ENCODE peak calls at places on chromosomes 2 and 18, in eight cellular contexts. One of them, this sample, is unnamed. For H3K4me1, the result is how much of the 10 kb centered on the place peaks cover.

GRCh38 chr2:46339200-46339599 is 42.0 kb downstream of the EPAS1 start:
- DNase-seq in tibial artery: no peak
- DNase-seq in left lung: no peak
- DNase-seq in DND-41: no peak
- DNase-seq in adipocyte: no peak
- DNase-seq in heart right ventricle: no peak
- DNase-seq in cardiac muscle cell: no peak
- DNase-seq in ovary: no peak
- DNase-seq in this sample: no peak

GRCh38 chr2:226185613-226186211 is 613.9 kb downstream of the IRS1 start:
- DNase-seq in tibial artery: no peak
- DNase-seq in left lung: no peak
- DNase-seq in DND-41: no peak
- DNase-seq in adipocyte: peak
- DNase-seq in heart right ventricle: no peak
- DNase-seq in cardiac muscle cell: no peak
- DNase-seq in ovary: no peak
- DNase-seq in this sample: no peak

GRCh38 chr2:152298754-152299153 is 36.2 kb upstream of the FMNL2 start:
- DNase-seq in tibial artery: no peak
- DNase-seq in left lung: no peak
- DNase-seq in DND-41: no peak
- DNase-seq in adipocyte: peak
- DNase-seq in heart right ventricle: no peak
- DNase-seq in cardiac muscle cell: no peak
- DNase-seq in ovary: no peak
- DNase-seq in this sample: no peak

GRCh38 chr2:200761168-200761715 is 50.5 kb upstream of the BZW1 start:
- DNase-seq in tibial artery: no peak
- DNase-seq in left lung: no peak
- DNase-seq in DND-41: no peak
- DNase-seq in adipocyte: no peak
- DNase-seq in heart right ventricle: no peak
- DNase-seq in cardiac muscle cell: no peak
- DNase-seq in ovary: no peak
- DNase-seq in this sample: no peak

GRCh38 chr2:120394764-120395163 is 48.8 kb downstream of the INHBB start:
- DNase-seq in tibial artery: no peak
- DNase-seq in left lung: no peak
- DNase-seq in DND-41: no peak
- DNase-seq in adipocyte: no peak
- DNase-seq in heart right ventricle: no peak
- DNase-seq in cardiac muscle cell: no peak
- DNase-seq in ovary: no peak
- DNase-seq in this sample: no peak

GRCh38 chr2:19863303-19864041 is 38.3 kb downstream of the TTC32 start:
- DNase-seq in tibial artery: peak
- DNase-seq in left lung: peak
- DNase-seq in DND-41: peak
- DNase-seq in adipocyte: peak
- DNase-seq in heart right ventricle: peak
- DNase-seq in cardiac muscle cell: peak
- DNase-seq in ovary: peak
- DNase-seq in this sample: peak

GRCh38 chr2:196059491-196059960 is 9.1 kb downstream of the DNAH7 start:
- DNase-seq in tibial artery: no peak
- DNase-seq in left lung: no peak
- DNase-seq in DND-41: no peak
- DNase-seq in adipocyte: peak
- DNase-seq in heart right ventricle: no peak
- DNase-seq in cardiac muscle cell: no peak
- DNase-seq in ovary: no peak
- DNase-seq in this sample: no peak

GRCh38 chr2:73995810-73996209 is 11.1 kb downstream of the TET3 start:
- DNase-seq in tibial artery: no peak
- DNase-seq in left lung: no peak
- DNase-seq in DND-41: no peak
- DNase-seq in adipocyte: no peak
- DNase-seq in heart right ventricle: no peak
- DNase-seq in cardiac muscle cell: no peak
- DNase-seq in ovary: no peak
- DNase-seq in this sample: no peak

GRCh38 chr18:10085405-10085804 is 171.6 kb downstream of the VAPA start:
- DNase-seq in tibial artery: no peak
- DNase-seq in left lung: no peak
- DNase-seq in DND-41: no peak
- DNase-seq in adipocyte: peak
- DNase-seq in heart right ventricle: no peak
- DNase-seq in cardiac muscle cell: no peak
- DNase-seq in ovary: no peak
- DNase-seq in this sample: no peak

GRCh38 chr2:140947236-140947635 is 1183.6 kb downstream of the LRP1B start:
- DNase-seq in tibial artery: no peak
- DNase-seq in left lung: no peak
- DNase-seq in DND-41: no peak
- DNase-seq in adipocyte: no peak
- DNase-seq in heart right ventricle: no peak
- DNase-seq in cardiac muscle cell: no peak
- DNase-seq in ovary: no peak
- DNase-seq in this sample: no peak

GRCh38 chr2:146734042-146734715 is 1110.7 kb upstream of the ACVR2A start:
- DNase-seq in tibial artery: no peak
- DNase-seq in left lung: no peak
- DNase-seq in DND-41: peak
- DNase-seq in adipocyte: peak
- DNase-seq in heart right ventricle: no peak
- DNase-seq in cardiac muscle cell: peak
- DNase-seq in ovary: no peak
- DNase-seq in this sample: no peak

GRCh38 chr2:101341421-101341820 is 32.9 kb upstream of the RNF149 start:
- DNase-seq in tibial artery: no peak
- DNase-seq in left lung: peak
- DNase-seq in DND-41: peak
- DNase-seq in adipocyte: no peak
- DNase-seq in heart right ventricle: no peak
- DNase-seq in cardiac muscle cell: no peak
- DNase-seq in ovary: no peak
- DNase-seq in this sample: no peak

GRCh38 chr2:184504252-184504651 is 94.1 kb upstream of the ZNF804A start:
- DNase-seq in tibial artery: no peak
- DNase-seq in left lung: no peak
- DNase-seq in DND-41: no peak
- DNase-seq in adipocyte: no peak
- DNase-seq in heart right ventricle: no peak
- DNase-seq in cardiac muscle cell: no peak
- DNase-seq in ovary: no peak
- DNase-seq in this sample: no peak

GRCh38 chr2:226079186-226079585 is 679.7 kb downstream of the NYAP2 start:
- DNase-seq in tibial artery: no peak
- DNase-seq in left lung: no peak
- DNase-seq in DND-41: no peak
- DNase-seq in adipocyte: no peak
- DNase-seq in heart right ventricle: no peak
- DNase-seq in cardiac muscle cell: no peak
- DNase-seq in ovary: no peak
- DNase-seq in this sample: no peak

GRCh38 chr2:46252891-46253659 is 44.1 kb upstream of the EPAS1 start:
- DNase-seq in tibial artery: no peak
- DNase-seq in left lung: no peak
- DNase-seq in DND-41: no peak
- DNase-seq in adipocyte: peak
- DNase-seq in heart right ventricle: peak
- DNase-seq in cardiac muscle cell: peak
- DNase-seq in ovary: no peak
- DNase-seq in this sample: no peak

DNA sequence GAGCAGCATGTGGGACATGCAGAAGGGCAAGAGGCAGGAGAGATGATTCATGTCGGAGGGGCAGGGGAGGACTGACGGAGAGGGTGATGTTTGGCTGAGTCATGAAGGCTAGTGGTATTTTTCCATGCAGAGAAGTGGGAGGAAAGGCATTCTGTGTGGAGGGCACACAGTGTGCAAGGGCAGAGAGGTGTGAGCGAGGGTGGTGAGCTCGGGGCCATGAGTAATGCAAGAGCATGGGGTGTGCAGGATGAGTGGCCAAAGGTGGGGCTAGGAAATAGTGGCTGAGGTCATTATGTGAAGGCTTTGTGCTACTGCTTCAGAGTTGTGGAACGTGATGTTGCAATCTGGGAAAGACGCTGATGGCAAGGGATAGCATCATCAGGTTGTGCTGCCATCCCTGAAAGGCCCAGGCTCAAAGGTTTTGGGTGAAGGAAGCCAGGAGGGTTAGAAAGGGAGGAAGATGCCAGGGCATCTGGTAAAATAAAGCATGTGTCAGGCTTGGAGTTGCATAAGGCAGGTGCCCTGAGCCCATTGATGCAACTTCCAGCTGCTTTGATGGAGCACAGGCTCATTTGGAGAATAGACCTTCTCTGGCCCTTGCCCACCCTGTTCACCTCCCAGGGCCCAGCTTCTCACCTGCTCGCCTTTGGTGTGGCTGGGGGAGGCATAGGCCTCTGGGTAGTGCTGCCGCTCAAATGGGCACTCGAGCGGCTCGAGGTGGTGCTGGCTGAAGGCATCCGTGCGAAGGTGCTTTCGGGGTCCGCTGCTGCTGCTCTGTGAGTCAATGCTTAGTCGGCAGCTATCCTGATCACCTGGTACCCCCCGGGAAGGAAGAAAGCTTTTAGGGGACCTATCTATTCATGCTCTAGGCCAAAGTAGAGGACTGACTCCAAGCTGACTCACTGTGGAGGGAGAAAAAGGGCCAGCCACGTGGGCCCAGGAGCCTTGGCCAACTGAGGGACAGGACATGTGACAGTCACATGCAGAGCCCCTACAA is 37.5 kb downstream of the PAX8 start:
- DNase-seq in tibial artery: peak
- DNase-seq in left lung: no peak
- DNase-seq in DND-41: no peak
- DNase-seq in adipocyte: peak
- DNase-seq in heart right ventricle: no peak
- DNase-seq in cardiac muscle cell: no peak
- DNase-seq in ovary: no peak
- DNase-seq in this sample: no peak
- H3K4me1 ChIP-seq in tibial artery: under half
- H3K4me1 ChIP-seq in left lung: under half
- H3K4me1 ChIP-seq in DND-41: under half
- H3K4me1 ChIP-seq in adipocyte: under half
- H3K4me1 ChIP-seq in heart right ventricle: under half
- H3K4me1 ChIP-seq in cardiac muscle cell: under half
- H3K4me1 ChIP-seq in ovary: under half
- H3K4me1 ChIP-seq in this sample: under half

GRCh38 chr2:175734679-175735078 is 267.4 kb downstream of the LNPK start:
- DNase-seq in tibial artery: no peak
- DNase-seq in left lung: no peak
- DNase-seq in DND-41: no peak
- DNase-seq in adipocyte: no peak
- DNase-seq in heart right ventricle: no peak
- DNase-seq in cardiac muscle cell: no peak
- DNase-seq in ovary: no peak
- DNase-seq in this sample: no peak

GRCh38 chr2:175729049-175729706 is 272.9 kb downstream of the LNPK start:
- DNase-seq in tibial artery: no peak
- DNase-seq in left lung: no peak
- DNase-seq in DND-41: no peak
- DNase-seq in adipocyte: no peak
- DNase-seq in heart right ventricle: no peak
- DNase-seq in cardiac muscle cell: no peak
- DNase-seq in ovary: no peak
- DNase-seq in this sample: no peak

GRCh38 chr2:175732523-175732922 is 269.5 kb downstream of the LNPK start:
- DNase-seq in tibial artery: no peak
- DNase-seq in left lung: no peak
- DNase-seq in DND-41: no peak
- DNase-seq in adipocyte: no peak
- DNase-seq in heart right ventricle: no peak
- DNase-seq in cardiac muscle cell: no peak
- DNase-seq in ovary: no peak
- DNase-seq in this sample: no peak

GRCh38 chr2:175726213-175726612 is 275.9 kb downstream of the LNPK start:
- DNase-seq in tibial artery: no peak
- DNase-seq in left lung: no peak
- DNase-seq in DND-41: no peak
- DNase-seq in adipocyte: peak
- DNase-seq in heart right ventricle: no peak
- DNase-seq in cardiac muscle cell: no peak
- DNase-seq in ovary: no peak
- DNase-seq in this sample: no peak

DNA sequence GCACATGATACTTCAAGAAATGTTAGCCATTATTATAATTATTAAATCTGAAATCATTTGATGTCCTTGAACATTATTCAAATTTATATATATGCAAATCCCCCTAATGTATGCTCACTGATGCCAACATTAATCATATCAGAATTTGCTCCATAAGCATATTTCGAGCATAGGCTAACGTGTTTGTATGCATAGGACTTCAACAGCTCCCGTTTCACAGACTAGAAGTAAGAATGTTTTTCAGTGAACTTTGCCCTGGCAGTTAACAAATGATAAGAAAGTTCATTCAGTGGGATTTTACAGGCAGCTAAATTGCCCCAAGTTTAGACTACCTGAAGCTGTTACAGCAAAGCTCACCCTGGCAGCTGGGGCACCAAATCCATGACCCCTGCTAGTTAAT is 272.0 kb downstream of the LNPK start:
- DNase-seq in tibial artery: no peak
- DNase-seq in left lung: no peak
- DNase-seq in DND-41: no peak
- DNase-seq in adipocyte: no peak
- DNase-seq in heart right ventricle: no peak
- DNase-seq in cardiac muscle cell: no peak
- DNase-seq in ovary: no peak
- DNase-seq in this sample: no peak
- H3K4me1 ChIP-seq in tibial artery: under half
- H3K4me1 ChIP-seq in left lung: under half
- H3K4me1 ChIP-seq in DND-41: under half
- H3K4me1 ChIP-seq in adipocyte: under half
- H3K4me1 ChIP-seq in heart right ventricle: under half
- H3K4me1 ChIP-seq in cardiac muscle cell: under half
- H3K4me1 ChIP-seq in ovary: under half
- H3K4me1 ChIP-seq in this sample: under half

GRCh38 chr2:144468823-144469595 is 50.9 kb downstream of the ZEB2 start:
- DNase-seq in tibial artery: no peak
- DNase-seq in left lung: no peak
- DNase-seq in DND-41: no peak
- DNase-seq in adipocyte: no peak
- DNase-seq in heart right ventricle: no peak
- DNase-seq in cardiac muscle cell: no peak
- DNase-seq in ovary: no peak
- DNase-seq in this sample: no peak
- H3K4me1 ChIP-seq in tibial artery: under half
- H3K4me1 ChIP-seq in left lung: under half
- H3K4me1 ChIP-seq in DND-41: under half
- H3K4me1 ChIP-seq in adipocyte: under half
- H3K4me1 ChIP-seq in heart right ventricle: under half
- H3K4me1 ChIP-seq in cardiac muscle cell: under half
- H3K4me1 ChIP-seq in ovary: under half
- H3K4me1 ChIP-seq in this sample: under half

DNA sequence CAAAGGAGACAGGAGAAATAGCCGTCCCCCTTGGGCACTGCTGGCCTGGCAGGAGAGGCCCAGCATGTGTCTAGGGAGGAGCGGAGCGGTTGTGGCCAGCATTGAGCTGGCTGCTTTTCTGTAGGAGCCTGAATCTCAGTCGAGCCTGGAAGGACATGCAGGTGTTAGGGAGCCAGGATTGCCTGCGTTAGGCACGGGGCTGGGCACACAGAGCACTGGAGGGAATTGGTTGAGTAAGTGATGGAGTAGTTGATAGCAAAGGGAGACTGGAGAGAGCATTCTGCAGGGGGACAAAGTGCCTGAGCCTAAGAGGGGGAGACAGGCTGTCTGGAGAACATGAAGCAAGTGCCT is 22.8 kb downstream of the ASAP2 start:
- DNase-seq in tibial artery: no peak
- DNase-seq in left lung: peak
- DNase-seq in DND-41: no peak
- DNase-seq in adipocyte: no peak
- DNase-seq in heart right ventricle: no peak
- DNase-seq in cardiac muscle cell: no peak
- DNase-seq in ovary: no peak
- DNase-seq in this sample: no peak
- H3K4me1 ChIP-seq in tibial artery: half or more
- H3K4me1 ChIP-seq in left lung: under half
- H3K4me1 ChIP-seq in DND-41: under half
- H3K4me1 ChIP-seq in adipocyte: under half
- H3K4me1 ChIP-seq in heart right ventricle: half or more
- H3K4me1 ChIP-seq in cardiac muscle cell: under half
- H3K4me1 ChIP-seq in ovary: under half
- H3K4me1 ChIP-seq in this sample: under half